ENCODE peak calls at places on chromosomes 2 and 18, in five cellular contexts. One of them, this sample, is unnamed.
A peak's percentile ranks its signal among the peaks of the same experiment; 100 is the strongest.

GRCh38 chr2:62042944-62043343 is 137.5 kb downstream of the COMMD1 start:
- DNase-seq in PC-3: peak; percentile 94
- DNase-seq in GM23338: no peak
- DNase-seq in hepatocyte: peak; percentile 28
- DNase-seq in GM23248: peak; percentile 30
- DNase-seq in this sample: no peak

GRCh38 chr18:79871481-79872091 is 73.8 kb downstream of the KCNG2 start:
- DNase-seq in hepatocyte: no peak
- DNase-seq in PC-3: no peak
- DNase-seq in GM23338: no peak
- DNase-seq in GM23248: no peak
- DNase-seq in this sample: no peak

GRCh38 chr18:24118750-24119577 is 19.9 kb upstream of the CABYR start:
- DNase-seq in PC-3: peak; percentile 87
- DNase-seq in hepatocyte: peak; percentile 90
- DNase-seq in GM23338: peak; percentile 88
- DNase-seq in GM23248: peak; percentile 79
- DNase-seq in this sample: peak; percentile 80

GRCh38 chr2:99836670-99837069 is 305.7 kb downstream of the AFF3 start:
- DNase-seq in GM23248: peak; percentile 22
- DNase-seq in GM23338: no peak
- DNase-seq in hepatocyte: no peak
- DNase-seq in PC-3: no peak
- DNase-seq in this sample: no peak

GRCh38 chr2:239195318-239195871 is 205.4 kb downstream of the HDAC4 start:
- DNase-seq in hepatocyte: no peak
- DNase-seq in GM23338: no peak
- DNase-seq in GM23248: no peak
- DNase-seq in PC-3: no peak
- DNase-seq in this sample: no peak

GRCh38 chr18:8657050-8657820 is 48.0 kb downstream of the RAB12 start:
- DNase-seq in PC-3: no peak
- DNase-seq in hepatocyte: no peak
- DNase-seq in GM23248: no peak
- DNase-seq in GM23338: no peak
- DNase-seq in this sample: no peak

GRCh38 chr18:78542204-78542603 is 437.4 kb upstream of the SALL3 start:
- DNase-seq in PC-3: no peak
- DNase-seq in GM23338: no peak
- DNase-seq in GM23248: no peak
- DNase-seq in hepatocyte: no peak
- DNase-seq in this sample: no peak

GRCh38 chr2:239820836-239821693 is 204.1 kb downstream of the NDUFA10 start:
- DNase-seq in hepatocyte: no peak
- DNase-seq in GM23248: no peak
- DNase-seq in GM23338: no peak
- DNase-seq in PC-3: no peak
- DNase-seq in this sample: no peak

GRCh38 chr2:30238143-30238800 is 6.9 kb downstream of the LBH start:
- DNase-seq in GM23248: no peak
- DNase-seq in hepatocyte: no peak
- DNase-seq in PC-3: no peak
- DNase-seq in GM23338: peak; percentile 32
- DNase-seq in this sample: no peak

GRCh38 chr18:76506395-76506794 is 11.4 kb upstream of the ZNF516 start:
- DNase-seq in hepatocyte: no peak
- DNase-seq in PC-3: no peak
- DNase-seq in GM23248: no peak
- DNase-seq in GM23338: no peak
- DNase-seq in this sample: no peak

GRCh38 chr2:109466674-109467575 is 146.8 kb downstream of the SEPTIN10 start:
- DNase-seq in hepatocyte: no peak
- DNase-seq in PC-3: peak; percentile 52
- DNase-seq in GM23338: no peak
- DNase-seq in GM23248: peak; percentile 81
- DNase-seq in this sample: no peak

GRCh38 chr2:181471783-181472182 is 14.6 kb downstream of the ITGA4 start:
- DNase-seq in hepatocyte: no peak
- DNase-seq in GM23338: no peak
- DNase-seq in GM23248: no peak
- DNase-seq in PC-3: peak; percentile 11
- DNase-seq in this sample: no peak

GRCh38 chr2:113173563-113174368 is at the start of gene PSD4:
- DNase-seq in hepatocyte: no peak
- DNase-seq in PC-3: no peak
- DNase-seq in GM23338: no peak
- DNase-seq in GM23248: no peak
- DNase-seq in this sample: no peak

GRCh38 chr2:14903709-14904374 is 271.3 kb downstream of the LRATD1 start:
- DNase-seq in GM23248: no peak
- DNase-seq in GM23338: peak; percentile 91
- DNase-seq in hepatocyte: peak; percentile 48
- DNase-seq in PC-3: peak; percentile 79
- DNase-seq in this sample: peak; percentile 78

GRCh38 chr2:180062178-180062577 is 55.1 kb upstream of the CWC22 start:
- DNase-seq in hepatocyte: no peak
- DNase-seq in GM23338: no peak
- DNase-seq in GM23248: no peak
- DNase-seq in PC-3: no peak
- DNase-seq in this sample: no peak

GRCh38 chr18:79789091-79789891 is 8.4 kb upstream of the KCNG2 start:
- DNase-seq in GM23248: no peak
- DNase-seq in hepatocyte: no peak
- DNase-seq in PC-3: no peak
- DNase-seq in GM23338: no peak
- DNase-seq in this sample: no peak

GRCh38 chr2:54881759-54882158 is 158.3 kb downstream of the EML6 start:
- DNase-seq in hepatocyte: no peak
- DNase-seq in PC-3: no peak
- DNase-seq in GM23338: no peak
- DNase-seq in GM23248: no peak
- DNase-seq in this sample: no peak

GRCh38 chr18:52000435-52000834 is 339.6 kb upstream of the DCC start:
- DNase-seq in PC-3: no peak
- DNase-seq in hepatocyte: no peak
- DNase-seq in GM23248: no peak
- DNase-seq in GM23338: no peak
- DNase-seq in this sample: no peak

GRCh38 chr2:241680827-241681599 is 5.6 kb downstream of the DTYMK start:
- DNase-seq in GM23248: peak; percentile 99
- DNase-seq in hepatocyte: peak; percentile 61
- DNase-seq in GM23338: no peak
- DNase-seq in PC-3: peak; percentile 70
- DNase-seq in this sample: no peak

GRCh38 chr2:50872543-50872942 is 159.4 kb downstream of the NRXN1 start:
- DNase-seq in GM23248: no peak
- DNase-seq in GM23338: peak; percentile 55
- DNase-seq in PC-3: peak; percentile 9
- DNase-seq in hepatocyte: no peak
- DNase-seq in this sample: peak; percentile 13

GRCh38 chr18:48798334-48799197 is 152.2 kb downstream of the SMAD7 start:
- DNase-seq in GM23338: no peak
- DNase-seq in GM23248: no peak
- DNase-seq in hepatocyte: no peak
- DNase-seq in PC-3: no peak
- DNase-seq in this sample: no peak

GRCh38 chr18:48800877-48801727 is 149.7 kb downstream of the SMAD7 start:
- DNase-seq in GM23248: peak; percentile 63
- DNase-seq in PC-3: no peak
- DNase-seq in hepatocyte: no peak
- DNase-seq in GM23338: no peak
- DNase-seq in this sample: no peak

GRCh38 chr18:48801728-48802542 is 148.8 kb downstream of the SMAD7 start:
- DNase-seq in GM23248: no peak
- DNase-seq in hepatocyte: peak; percentile 75
- DNase-seq in GM23338: no peak
- DNase-seq in PC-3: no peak
- DNase-seq in this sample: no peak

GRCh38 chr18:48799724-48800315 is 150.9 kb downstream of the SMAD7 start:
- DNase-seq in GM23248: no peak
- DNase-seq in PC-3: no peak
- DNase-seq in GM23338: no peak
- DNase-seq in hepatocyte: no peak
- DNase-seq in this sample: no peak

GRCh38 chr18:48800479-48800876 is 150.3 kb downstream of the SMAD7 start:
- DNase-seq in GM23248: no peak
- DNase-seq in GM23338: no peak
- DNase-seq in PC-3: no peak
- DNase-seq in hepatocyte: no peak
- DNase-seq in this sample: no peak
- TF ChIP-seq EZH2phosphoT487 in GM23248: no peak
- TF ChIP-seq EZH2phosphoT487 in GM23338: no peak
- TF ChIP-seq EZH2phosphoT487 in PC-3: no peak
- TF ChIP-seq EZH2phosphoT487 in hepatocyte: no peak
- TF ChIP-seq EZH2phosphoT487 in this sample: no peak

GRCh38 chr2:55916473-55917049 is 7.0 kb downstream of the EFEMP1 start:
- DNase-seq in PC-3: no peak
- DNase-seq in hepatocyte: no peak
- DNase-seq in GM23248: peak; percentile 11
- DNase-seq in GM23338: no peak
- DNase-seq in this sample: no peak

GRCh38 chr2:55917713-55918390 is 5.7 kb downstream of the EFEMP1 start:
- DNase-seq in GM23248: no peak
- DNase-seq in hepatocyte: no peak
- DNase-seq in PC-3: no peak
- DNase-seq in GM23338: no peak
- DNase-seq in this sample: no peak

GRCh38 chr2:55914786-55915185 is 8.8 kb downstream of the EFEMP1 start:
- DNase-seq in GM23338: no peak
- DNase-seq in GM23248: peak; percentile 11
- DNase-seq in hepatocyte: no peak
- DNase-seq in PC-3: no peak
- DNase-seq in this sample: no peak

GRCh38 chr2:55918856-55919255 is 4.7 kb downstream of the EFEMP1 start:
- DNase-seq in hepatocyte: no peak
- DNase-seq in GM23248: no peak
- DNase-seq in GM23338: no peak
- DNase-seq in PC-3: peak; percentile 35
- DNase-seq in this sample: no peak

DNA sequence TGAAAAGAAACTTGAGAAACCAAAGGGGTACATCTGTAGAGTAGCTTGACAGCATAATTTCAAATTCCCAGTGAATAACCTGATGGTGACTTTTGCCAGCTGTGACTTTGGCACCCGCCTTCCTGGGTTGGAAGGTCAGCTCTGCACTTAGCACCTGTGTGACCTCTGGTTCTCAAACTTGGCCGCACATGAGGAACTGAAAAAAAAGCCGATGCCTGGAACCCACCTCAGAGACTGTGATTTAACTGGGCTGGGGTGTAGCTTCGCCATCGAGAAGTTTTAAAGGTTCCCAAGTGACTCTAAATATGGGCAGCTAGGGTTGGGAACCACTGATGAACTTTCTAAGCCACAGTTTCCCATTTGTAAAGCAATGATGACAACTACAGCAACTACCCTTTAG is 6.5 kb downstream of the EFEMP1 start:
- DNase-seq in hepatocyte: no peak
- DNase-seq in GM23248: no peak
- DNase-seq in GM23338: no peak
- DNase-seq in PC-3: no peak
- DNase-seq in this sample: no peak
- TF ChIP-seq EZH2phosphoT487 in hepatocyte: no peak
- TF ChIP-seq EZH2phosphoT487 in GM23248: no peak
- TF ChIP-seq EZH2phosphoT487 in GM23338: no peak
- TF ChIP-seq EZH2phosphoT487 in PC-3: no peak
- TF ChIP-seq EZH2phosphoT487 in this sample: no peak

DNA sequence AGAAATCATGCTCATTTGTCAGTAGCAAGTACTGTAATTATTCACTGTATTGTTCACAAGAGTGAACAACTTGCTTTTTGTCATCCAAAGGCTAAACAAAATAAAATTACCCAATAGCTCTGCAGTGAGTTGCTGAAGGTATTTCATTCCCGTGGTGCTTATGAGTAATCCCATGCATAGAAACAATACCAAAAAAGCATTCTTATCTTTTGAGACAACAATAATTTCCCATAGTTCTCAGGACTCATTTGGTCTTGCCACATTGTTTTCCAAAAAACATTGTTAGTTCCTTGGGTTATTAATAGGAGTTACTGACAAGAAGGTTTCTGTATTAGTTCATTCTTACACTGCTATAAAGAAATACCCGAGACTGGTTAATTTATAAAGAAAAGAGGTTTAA is 503.3 kb upstream of the FAM98A start:
- DNase-seq in PC-3: peak; percentile 10
- DNase-seq in GM23338: no peak
- DNase-seq in hepatocyte: no peak
- DNase-seq in GM23248: peak; percentile 70
- DNase-seq in this sample: no peak
- TF ChIP-seq EZH2phosphoT487 in PC-3: no peak
- TF ChIP-seq EZH2phosphoT487 in GM23338: no peak
- TF ChIP-seq EZH2phosphoT487 in hepatocyte: no peak
- TF ChIP-seq EZH2phosphoT487 in GM23248: no peak
- TF ChIP-seq EZH2phosphoT487 in this sample: no peak

GRCh38 chr2:42195559-42195958 is 26.4 kb downstream of the EML4 start:
- DNase-seq in GM23338: no peak
- DNase-seq in GM23248: peak; percentile 80
- DNase-seq in PC-3: peak; percentile 92
- DNase-seq in hepatocyte: peak; percentile 54
- DNase-seq in this sample: no peak

GRCh38 chr2:42198466-42198865 is 29.3 kb downstream of the EML4 start:
- DNase-seq in PC-3: no peak
- DNase-seq in hepatocyte: no peak
- DNase-seq in GM23338: no peak
- DNase-seq in GM23248: no peak
- DNase-seq in this sample: no peak

GRCh38 chr2:42197792-42198191 is 28.6 kb downstream of the EML4 start:
- DNase-seq in hepatocyte: no peak
- DNase-seq in GM23248: no peak
- DNase-seq in PC-3: no peak
- DNase-seq in GM23338: no peak
- DNase-seq in this sample: no peak

GRCh38 chr2:42196070-42196402 is 26.9 kb downstream of the EML4 start:
- DNase-seq in PC-3: no peak
- DNase-seq in GM23248: no peak
- DNase-seq in hepatocyte: no peak
- DNase-seq in GM23338: no peak
- DNase-seq in this sample: no peak

DNA sequence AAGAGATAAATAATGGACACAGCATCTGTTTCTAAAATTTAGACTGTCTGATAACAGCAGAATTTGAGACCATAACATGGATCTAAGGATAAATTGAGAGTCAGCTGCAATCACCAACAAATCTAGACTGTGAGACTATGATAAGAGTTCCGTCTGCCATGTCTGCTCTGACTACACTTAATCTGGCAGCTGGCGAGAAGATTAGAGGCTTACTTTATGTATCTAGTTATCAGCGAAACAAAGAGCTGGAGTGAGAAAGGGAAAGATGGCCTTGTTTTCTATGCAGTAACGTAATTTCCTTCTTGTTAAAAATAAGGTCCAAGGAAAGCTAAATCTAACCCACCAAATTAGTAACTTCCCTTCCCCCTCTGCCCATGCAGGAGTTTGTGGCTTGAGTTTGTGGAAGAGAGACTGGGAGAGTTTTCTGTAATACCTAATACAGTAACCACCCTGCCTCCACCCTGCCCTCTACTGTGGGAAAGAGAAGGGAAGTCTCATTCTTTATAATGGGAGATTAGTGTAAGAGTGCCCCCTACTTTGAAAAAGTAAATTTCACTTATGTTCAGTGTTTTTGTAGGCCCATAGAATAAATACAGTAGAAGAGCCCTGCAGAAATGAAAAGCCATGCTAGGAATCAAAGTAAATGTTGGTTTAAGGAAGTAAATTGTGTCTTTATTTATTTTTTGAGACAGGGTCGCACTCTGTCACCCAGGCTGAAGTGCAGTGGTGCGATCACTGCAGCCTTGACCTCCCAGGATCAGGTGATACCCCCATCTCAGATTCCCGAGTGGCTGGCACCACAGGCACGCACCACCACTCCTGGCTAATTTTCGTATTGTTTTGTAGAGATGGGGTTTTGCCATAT is 27.5 kb downstream of the EML4 start:
- DNase-seq in hepatocyte: peak; percentile 61
- DNase-seq in PC-3: peak; percentile 74
- DNase-seq in GM23248: peak; percentile 52
- DNase-seq in GM23338: peak; percentile 88
- DNase-seq in this sample: peak; percentile 57
- TF ChIP-seq EZH2phosphoT487 in hepatocyte: no peak
- TF ChIP-seq EZH2phosphoT487 in PC-3: no peak
- TF ChIP-seq EZH2phosphoT487 in GM23248: no peak
- TF ChIP-seq EZH2phosphoT487 in GM23338: no peak
- TF ChIP-seq EZH2phosphoT487 in this sample: no peak